ENCODE peak calls at places on chromosomes 5 and 9, in seven cellular contexts. R is brain microvascular endothelial cell, E is IMR-90, J is tibial nerve, C is psoas muscle, X is H7, W is hepatocyte. S is an unnamed sample.

GRCh38 chr5:1229822-1230221 is 4.6 kb downstream of the SLC6A18 start:
- DNase-seq in W (no peak), C (no peak), R (no peak), X (no peak), E (no peak), J (no peak), S (no peak)

GRCh38 chr9:14313378-14313940 is 482 bp downstream of the NFIB start:
- DNase-seq in X (peak; percentile 60), C (no peak), J (no peak), W (peak; percentile 41), R (peak; percentile 23), E (peak; percentile 31), S (no peak)

GRCh38 chr9:29332789-29333188 is 1759.5 kb upstream of the C9orf72 start:
- DNase-seq in W (no peak), X (no peak), R (peak; percentile 53), E (no peak), C (no peak), J (no peak), S (no peak)

GRCh38 chr5:4907636-4908035 is 232.5 kb upstream of the ADAMTS16 start:
- DNase-seq in W (no peak), R (no peak), X (no peak), C (no peak), E (no peak), J (no peak), S (no peak)

GRCh38 chr5:129904667-129905466 is 602 bp downstream of the CHSY3 start:
- DNase-seq in C (peak; percentile 21), W (peak; percentile 49), X (peak; percentile 72), J (no peak), E (no peak), R (peak; percentile 13), S (peak; percentile 64)

GRCh38 chr5:25119654-25120053 is 474.9 kb upstream of the CDH10 start:
- DNase-seq in J (no peak), X (peak; percentile 13), R (no peak), C (no peak), W (peak; percentile 59), E (no peak), S (no peak)

GRCh38 chr5:133778636-133779035 is 166.3 kb upstream of the FSTL4 start:
- DNase-seq in J (no peak), W (no peak), E (no peak), C (no peak), R (no peak), X (no peak), S (no peak)

GRCh38 chr5:12322042-12322441 is 417.8 kb upstream of the CTNND2 start:
- DNase-seq in X (no peak), C (no peak), W (no peak), J (no peak), E (no peak), R (no peak), S (no peak)

GRCh38 chr5:176784218-176785165 is 25.9 kb upstream of the UNC5A start:
- DNase-seq in R (peak; percentile 64), X (peak; percentile 82), J (no peak), C (no peak), W (peak; percentile 50), E (peak; percentile 78), S (peak; percentile 39)

GRCh38 chr5:87899109-87900100 is 369.2 kb downstream of the TMEM161B start:
- DNase-seq in X (no peak), W (peak; percentile 21), E (no peak), J (peak; percentile 76), R (no peak), C (peak; percentile 19), S (peak; percentile 72)

GRCh38 chr9:27247756-27248155 is 49.2 kb downstream of the EQTN start:
- DNase-seq in W (peak; percentile 76), X (peak; percentile 62), C (no peak), R (peak; percentile 73), J (peak; percentile 28), E (peak; percentile 59), S (no peak)

GRCh38 chr5:3119435-3119834 is 368.0 kb upstream of the IRX2 start:
- DNase-seq in R (no peak), W (no peak), J (no peak), X (no peak), C (no peak), E (no peak), S (no peak)

GRCh38 chr5:34484190-34484589 is 171.9 kb upstream of the RAI14 start:
- DNase-seq in C (no peak), R (no peak), E (no peak), J (no peak), X (no peak), W (no peak), S (no peak)

GRCh38 chr9:94213513-94214124 is 45.5 kb upstream of the ZNF169 start:
- DNase-seq in X (peak; percentile 81), J (peak; percentile 77), C (peak; percentile 53), R (peak; percentile 51), W (peak; percentile 89), E (peak; percentile 72), S (peak; percentile 86)

GRCh38 chr9:15873573-15874177 is 320.8 kb downstream of the CCDC171 start:
- DNase-seq in J (peak; percentile 11), R (peak; percentile 16), W (peak; percentile 71), E (peak; percentile 74), C (no peak), X (peak; percentile 6), S (no peak)

GRCh38 chr5:405421-405820 is 37.6 kb upstream of the EXOC3 start:
- DNase-seq in E (no peak), W (no peak), C (no peak), J (no peak), R (no peak), X (peak; percentile 32), S (peak; percentile 33)

GRCh38 chr5:172450861-172451695 is 3.2 kb downstream of the SH3PXD2B start:
- DNase-seq in R (no peak), X (peak; percentile 81), C (peak; percentile 47), W (peak; percentile 45), J (no peak), E (no peak), S (peak; percentile 81)

GRCh38 chr9:76629205-76629990 is 134.8 kb upstream of the PCA3 start:
- DNase-seq in J (no peak), R (no peak), W (no peak), X (no peak), C (no peak), E (no peak), S (no peak)

GRCh38 chr9:116154334-116154975 is 864 bp downstream of the PAPPA start:
- DNase-seq in X (peak; percentile 76), R (no peak), E (no peak), W (peak; percentile 59), C (peak; percentile 23), J (no peak), S (peak; percentile 64)

GRCh38 chr9:114906922-114907571 is 23.3 kb downstream of the TNFSF8 start:
- DNase-seq in E (peak; percentile 61), J (no peak), R (no peak), C (no peak), X (peak; percentile 40), W (peak; percentile 72), S (no peak)

GRCh38 chr9:137278913-137279711 is 1.6 kb downstream of the TOR4A start:
- DNase-seq in C (no peak), W (no peak), R (no peak), X (peak; percentile 54), E (no peak), J (no peak), S (no peak)
- H3K36me3 ChIP-seq in C (no peaks in the 10 kb centered on the region), W (no peaks in the 10 kb centered on the region), R (peaks cover 14% of the 10 kb centered on the region), X (no peaks in the 10 kb centered on the region), E (peaks cover 30% of the 10 kb centered on the region), J (peaks cover 18% of the 10 kb centered on the region), S (no peaks in the 10 kb centered on the region)

GRCh38 chr9:36902861-36903524 is 131.1 kb downstream of the PAX5 start:
- DNase-seq in W (no peak), E (no peak), J (no peak), X (no peak), C (no peak), R (no peak), S (no peak)

GRCh38 chr9:36901528-36901927 is 132.5 kb downstream of the PAX5 start:
- DNase-seq in W (no peak), X (no peak), J (no peak), C (no peak), E (no peak), R (no peak), S (no peak)

GRCh38 chr9:36902063-36902735 is 131.9 kb downstream of the PAX5 start:
- DNase-seq in C (no peak), J (no peak), E (no peak), R (no peak), W (no peak), X (no peak), S (no peak)

GRCh38 chr9:36905101-36906066 is 128.7 kb downstream of the PAX5 start:
- DNase-seq in J (no peak), E (no peak), R (no peak), X (peak; percentile 75), C (no peak), W (no peak), S (no peak)

GRCh38 chr9:36903541-36904435 is 130.3 kb downstream of the PAX5 start:
- DNase-seq in R (peak; percentile 88), C (no peak), X (no peak), E (peak; percentile 52), W (peak; percentile 60), J (no peak), S (no peak)
- H3K36me3 ChIP-seq in R (no peaks in the 10 kb centered on the region), C (no peaks in the 10 kb centered on the region), X (no peaks in the 10 kb centered on the region), E (no peaks in the 10 kb centered on the region), W (no peaks in the 10 kb centered on the region), J (no peaks in the 10 kb centered on the region), S (no peaks in the 10 kb centered on the region)

DNA sequence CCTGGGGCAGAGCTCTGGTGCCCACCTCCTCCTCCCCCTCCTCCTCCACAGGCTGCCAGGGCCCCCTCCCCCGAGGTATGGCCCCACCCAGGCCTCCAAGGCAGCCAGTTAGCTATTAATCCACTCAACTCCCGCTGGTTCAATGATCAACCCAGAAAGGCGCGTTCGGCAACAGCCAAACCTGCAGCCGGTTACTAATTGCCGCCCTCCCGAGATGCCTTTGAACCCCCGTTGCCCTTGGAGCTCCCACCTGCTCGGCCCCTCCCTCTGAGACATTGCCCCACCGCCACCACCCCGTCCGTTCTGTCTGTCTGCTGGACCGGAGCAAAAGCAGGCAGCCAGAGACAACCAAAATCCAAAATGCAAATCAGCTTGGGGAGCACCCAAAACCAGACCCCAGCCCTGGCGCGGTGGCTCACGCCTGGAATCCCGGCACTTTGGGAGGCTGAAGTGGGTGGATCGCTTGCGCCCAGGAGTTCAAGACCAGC is 25.8 kb downstream of the NOTCH1 start:
- DNase-seq in C (no peak), R (no peak), J (no peak), X (peak; percentile 69), W (peak; percentile 80), E (no peak), S (no peak)
- H3K36me3 ChIP-seq in C (peaks cover 37% of the 10 kb centered on the region), R (peaks cover 19% of the 10 kb centered on the region), J (peaks cover 83% of the 10 kb centered on the region), X (peaks cover 6% of the 10 kb centered on the region), W (no peaks in the 10 kb centered on the region), E (peaks cover 52% of the 10 kb centered on the region), S (peaks cover 83% of the 10 kb centered on the region)

GRCh38 chr9:122254761-122255160 is 9.9 kb downstream of the RBM18 start:
- DNase-seq in C (no peak), J (no peak), R (no peak), W (no peak), E (no peak), X (no peak), S (no peak)

GRCh38 chr9:122258886-122259415 is 5.7 kb downstream of the RBM18 start:
- DNase-seq in R (no peak), E (no peak), X (no peak), C (no peak), J (no peak), W (no peak), S (no peak)

GRCh38 chr9:122251351-122251750 is 13.3 kb downstream of the RBM18 start:
- DNase-seq in X (no peak), W (no peak), C (no peak), R (no peak), E (no peak), J (no peak), S (no peak)

GRCh38 chr9:122252796-122253195 is 11.8 kb downstream of the RBM18 start:
- DNase-seq in E (no peak), C (no peak), J (no peak), W (no peak), R (no peak), X (peak; percentile 26), S (no peak)

GRCh38 chr9:122256206-122256605 is 8.4 kb downstream of the RBM18 start:
- DNase-seq in R (no peak), X (no peak), C (no peak), J (no peak), W (no peak), E (no peak), S (no peak)
- H3K36me3 ChIP-seq in R (peaks cover 38% of the 10 kb centered on the region), X (peaks cover 3% of the 10 kb centered on the region), C (peaks cover 82% of the 10 kb centered on the region), J (peaks cover 69% of the 10 kb centered on the region), W (no peaks in the 10 kb centered on the region), E (peaks cover 20% of the 10 kb centered on the region), S (peaks cover 69% of the 10 kb centered on the region)

S was measured in sigmoid colon.